ENCODE peak calls at places on chromosomes 4 and X, in seven cellular contexts. T is stimulated activated CD4-positive, alpha-beta T cell treated with anti-CD3 and anti-CD28 coated beads, TNF-alpha, amount 100 ng/mL, for 48 hours; U is hypothalamus; E is small intestine; H is activated CD8-positive, alpha-beta memory T cell treated with anti-CD3 and anti-CD28 coated beads for 1 hour; X is lung; A is non-pigmented ciliary epithelial cell. Z is an unnamed sample.

GRCh38 chr4:6472387-6473263 is at the start of gene PPP2R2C:
- DNase-seq in T (no peak), U (no peak), E (no peak), H (no peak), X (no peak), A (no peak), Z (peak)

GRCh38 chr4:6245246-6246169 is 24.1 kb upstream of the WFS1 start:
- DNase-seq in T (no peak), U (peak), E (no peak), H (no peak), X (no peak), A (no peak), Z (no peak)

GRCh38 chr4:140426610-140427103 is 791 bp downstream of the CLGN start:
- DNase-seq in T (no peak), U (peak), E (no peak), H (no peak), X (no peak), A (no peak), Z (peak)

GRCh38 chr4:184548651-184549341 is 74.4 kb upstream of the IRF2 start:
- DNase-seq in T (no peak), U (no peak), E (peak), H (no peak), X (no peak), A (no peak), Z (no peak)

GRCh38 chrX:136525738-136526606 is 6.0 kb upstream of the VGLL1 start:
- DNase-seq in T (no peak), U (no peak), E (peak), H (no peak), X (peak), A (peak), Z (no peak)

GRCh38 chrX:68978211-68978780 is 149.5 kb downstream of the EFNB1 start:
- DNase-seq in T (no peak), U (no peak), E (no peak), H (no peak), X (no peak), A (no peak), Z (no peak)

GRCh38 chr4:176387571-176387970 is 67.8 kb downstream of the SPCS3 start:
- DNase-seq in T (no peak), U (no peak), E (no peak), H (no peak), X (no peak), A (no peak), Z (no peak)

GRCh38 chr4:11765849-11766453 is 337.3 kb upstream of the HS3ST1 start:
- DNase-seq in T (no peak), U (no peak), E (peak), H (no peak), X (no peak), A (no peak), Z (no peak)

GRCh38 chrX:20361081-20361889 is 94.6 kb upstream of the RPS6KA3 start:
- DNase-seq in T (no peak), U (no peak), E (peak), H (no peak), X (peak), A (no peak), Z (no peak)

GRCh38 chr4:176271749-176272148 is 2.7 kb upstream of the ASB5 start:
- DNase-seq in T (no peak), U (no peak), E (no peak), H (no peak), X (no peak), A (no peak), Z (no peak)

GRCh38 chrX:107747596-107748161 is 27.9 kb downstream of the TSC22D3 start:
- DNase-seq in T (no peak), U (no peak), E (peak), H (no peak), X (peak), A (no peak), Z (peak)

GRCh38 chr4:113849771-113850170 is 88.2 kb upstream of the CAMK2D start:
- DNase-seq in T (no peak), U (no peak), E (no peak), H (no peak), X (peak), A (no peak), Z (no peak)

GRCh38 chrX:154534526-154535322 is 11.9 kb downstream of the G6PD start:
- DNase-seq in T (peak), U (peak), E (peak), H (peak), X (peak), A (no peak), Z (peak)

GRCh38 chr4:134879019-134879418 is 677.4 kb upstream of the PABPC4L start:
- DNase-seq in T (no peak), U (no peak), E (no peak), H (no peak), X (no peak), A (no peak), Z (no peak)

GRCh38 chr4:76523593-76523992 is 88.6 kb downstream of the SHROOM3 start:
- DNase-seq in T (no peak), U (no peak), E (no peak), H (no peak), X (no peak), A (no peak), Z (no peak)

GRCh38 chr4:113452868-113453620 is 308.5 kb downstream of the CAMK2D start:
- DNase-seq in T (no peak), U (no peak), E (no peak), H (no peak), X (no peak), A (peak), Z (no peak)

GRCh38 chr4:19944251-19944650 is 307.5 kb upstream of the SLIT2 start:
- DNase-seq in T (no peak), U (no peak), E (no peak), H (no peak), X (no peak), A (no peak), Z (no peak)

Z was measured in NCI-H345.